ENCODE peak calls at places on chromosomes 2 and 18, in five cellular contexts. One of them, this sample, is unnamed.

GRCh38 chr2:238771193-238771592 is 76.7 kb upstream of the TWIST2 start:
- DNase-seq in uterus: no peak
- DNase-seq in dorsolateral prefrontal cortex: no peak
- DNase-seq in colonic mucosa: no peak
- DNase-seq in neuronal stem cell: no peak
- DNase-seq in this sample: no peak

GRCh38 chr18:39346916-39347315 is 1781.3 kb upstream of the CELF4 start:
- DNase-seq in uterus: no peak
- DNase-seq in dorsolateral prefrontal cortex: no peak
- DNase-seq in colonic mucosa: no peak
- DNase-seq in neuronal stem cell: no peak
- DNase-seq in this sample: no peak

GRCh38 chr2:37753758-37754157 is 82.3 kb upstream of the CDC42EP3 start:
- DNase-seq in uterus: no peak
- DNase-seq in dorsolateral prefrontal cortex: no peak
- DNase-seq in colonic mucosa: no peak
- DNase-seq in neuronal stem cell: no peak
- DNase-seq in this sample: no peak

GRCh38 chr2:164847966-164848365 is 6.3 kb upstream of the COBLL1 start:
- DNase-seq in uterus: no peak
- DNase-seq in dorsolateral prefrontal cortex: no peak
- DNase-seq in colonic mucosa: no peak
- DNase-seq in neuronal stem cell: no peak
- DNase-seq in this sample: no peak

GRCh38 chr2:218437969-218438368 is 19.0 kb downstream of the VIL1 start:
- DNase-seq in uterus: no peak
- DNase-seq in dorsolateral prefrontal cortex: no peak
- DNase-seq in colonic mucosa: no peak
- DNase-seq in neuronal stem cell: no peak
- DNase-seq in this sample: no peak

GRCh38 chr2:234631896-234632514 is 135.1 kb upstream of the ARL4C start:
- DNase-seq in uterus: no peak
- DNase-seq in dorsolateral prefrontal cortex: no peak
- DNase-seq in colonic mucosa: no peak
- DNase-seq in neuronal stem cell: no peak
- DNase-seq in this sample: no peak

GRCh38 chr2:165833156-165833555 is 39.1 kb upstream of the GALNT3 start:
- DNase-seq in uterus: no peak
- DNase-seq in dorsolateral prefrontal cortex: no peak
- DNase-seq in colonic mucosa: no peak
- DNase-seq in neuronal stem cell: no peak
- DNase-seq in this sample: no peak

GRCh38 chr2:234953116-234954031 is 1.6 kb downstream of the SH3BP4 start:
- DNase-seq in uterus: no peak
- DNase-seq in dorsolateral prefrontal cortex: peak
- DNase-seq in colonic mucosa: no peak
- DNase-seq in neuronal stem cell: no peak
- DNase-seq in this sample: no peak

GRCh38 chr2:54073796-54074195 is 41.6 kb upstream of the ACYP2 start:
- DNase-seq in uterus: no peak
- DNase-seq in dorsolateral prefrontal cortex: no peak
- DNase-seq in colonic mucosa: no peak
- DNase-seq in neuronal stem cell: no peak
- DNase-seq in this sample: no peak

GRCh38 chr18:61764381-61764780 is 128.4 kb downstream of the RNF152 start:
- DNase-seq in uterus: no peak
- DNase-seq in dorsolateral prefrontal cortex: no peak
- DNase-seq in colonic mucosa: no peak
- DNase-seq in neuronal stem cell: no peak
- DNase-seq in this sample: no peak

GRCh38 chr2:139067072-139067471 is 286.9 kb upstream of the NXPH2 start:
- DNase-seq in uterus: no peak
- DNase-seq in dorsolateral prefrontal cortex: no peak
- DNase-seq in colonic mucosa: no peak
- DNase-seq in neuronal stem cell: no peak
- DNase-seq in this sample: no peak

GRCh38 chr2:171081649-171082111 is 79.0 kb downstream of the TLK1 start:
- DNase-seq in uterus: no peak
- DNase-seq in dorsolateral prefrontal cortex: no peak
- DNase-seq in colonic mucosa: no peak
- DNase-seq in neuronal stem cell: no peak
- DNase-seq in this sample: no peak

GRCh38 chr2:121104721-121105141 is 180.3 kb downstream of the TFCP2L1 start:
- DNase-seq in uterus: no peak
- DNase-seq in dorsolateral prefrontal cortex: peak
- DNase-seq in colonic mucosa: no peak
- DNase-seq in neuronal stem cell: peak
- DNase-seq in this sample: no peak

GRCh38 chr18:6650063-6650462 is 79.5 kb upstream of the ARHGAP28 start:
- DNase-seq in uterus: no peak
- DNase-seq in dorsolateral prefrontal cortex: no peak
- DNase-seq in colonic mucosa: no peak
- DNase-seq in neuronal stem cell: no peak
- DNase-seq in this sample: no peak

GRCh38 chr2:28496781-28497180 is 921 bp downstream of the PLB1 start:
- DNase-seq in uterus: no peak
- DNase-seq in dorsolateral prefrontal cortex: no peak
- DNase-seq in colonic mucosa: no peak
- DNase-seq in neuronal stem cell: no peak
- DNase-seq in this sample: no peak

DNA sequence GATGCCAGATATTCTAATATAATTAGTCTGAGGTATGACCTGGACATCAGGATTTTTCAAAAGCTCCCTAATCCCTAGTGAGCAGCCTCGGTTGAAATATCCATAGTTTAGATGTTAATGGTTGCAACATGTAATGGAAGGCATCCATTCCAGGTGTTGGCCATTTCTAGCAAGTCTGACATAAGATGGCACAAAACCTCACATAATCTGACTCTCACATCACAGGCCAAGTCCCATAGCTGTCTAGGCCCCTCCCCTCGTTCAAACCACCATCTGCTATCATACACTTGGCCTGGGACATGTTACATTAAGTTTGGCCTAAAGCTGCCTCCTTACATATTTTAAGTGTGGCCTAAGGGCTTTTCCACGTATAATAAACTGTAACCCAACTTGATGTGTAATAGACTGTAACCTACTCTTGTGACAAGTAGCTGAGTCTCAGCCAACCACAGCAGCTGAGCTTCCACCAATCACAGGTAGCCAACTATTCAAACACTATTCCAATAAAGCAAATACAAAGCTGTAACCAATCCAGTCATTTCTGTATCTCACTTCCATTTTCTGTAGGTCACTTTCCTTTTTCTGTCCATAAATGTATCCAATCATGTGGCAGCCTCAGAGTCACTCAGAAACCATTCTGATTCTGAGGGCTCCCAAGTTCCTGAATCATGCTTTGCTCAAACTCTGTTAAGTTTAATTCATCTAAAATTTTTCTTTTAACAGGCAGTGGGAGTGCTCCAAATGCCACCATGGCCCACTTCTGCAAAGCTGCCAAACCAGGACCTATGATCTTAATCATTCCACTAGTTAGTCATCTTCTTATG is 59.4 kb downstream of the ADD2 start:
- DNase-seq in uterus: no peak
- DNase-seq in dorsolateral prefrontal cortex: no peak
- DNase-seq in colonic mucosa: no peak
- DNase-seq in neuronal stem cell: no peak
- DNase-seq in this sample: no peak
- H3K4me3 ChIP-seq in uterus: no peak
- H3K4me3 ChIP-seq in dorsolateral prefrontal cortex: no peak
- H3K4me3 ChIP-seq in colonic mucosa: no peak
- H3K4me3 ChIP-seq in neuronal stem cell: no peak
- H3K4me3 ChIP-seq in this sample: no peak

DNA sequence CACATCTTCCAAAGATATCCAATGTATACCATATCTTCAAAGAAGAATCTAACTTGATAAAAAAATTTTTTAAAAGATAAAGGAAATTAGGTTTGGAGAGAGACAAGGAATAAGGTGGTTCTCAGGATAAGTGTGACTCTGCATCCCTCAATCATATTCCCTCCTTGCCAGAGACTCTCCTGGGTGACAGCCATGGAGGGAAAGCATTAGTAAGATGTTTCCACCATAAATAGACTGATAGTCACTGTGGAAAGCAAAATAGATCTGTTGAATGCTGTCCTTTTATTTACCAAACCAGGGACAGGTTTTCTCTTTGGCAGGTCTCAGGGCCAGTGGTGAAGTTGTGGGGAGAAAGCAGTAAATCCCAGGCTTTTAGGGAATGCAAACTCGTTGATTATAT is 107.6 kb downstream of the PRPF40A start:
- DNase-seq in uterus: no peak
- DNase-seq in dorsolateral prefrontal cortex: no peak
- DNase-seq in colonic mucosa: no peak
- DNase-seq in neuronal stem cell: no peak
- DNase-seq in this sample: no peak
- H3K27ac ChIP-seq in uterus: no peak
- H3K27ac ChIP-seq in dorsolateral prefrontal cortex: peak
- H3K27ac ChIP-seq in colonic mucosa: no peak
- H3K27ac ChIP-seq in neuronal stem cell: no peak
- H3K27ac ChIP-seq in this sample: peak

DNA sequence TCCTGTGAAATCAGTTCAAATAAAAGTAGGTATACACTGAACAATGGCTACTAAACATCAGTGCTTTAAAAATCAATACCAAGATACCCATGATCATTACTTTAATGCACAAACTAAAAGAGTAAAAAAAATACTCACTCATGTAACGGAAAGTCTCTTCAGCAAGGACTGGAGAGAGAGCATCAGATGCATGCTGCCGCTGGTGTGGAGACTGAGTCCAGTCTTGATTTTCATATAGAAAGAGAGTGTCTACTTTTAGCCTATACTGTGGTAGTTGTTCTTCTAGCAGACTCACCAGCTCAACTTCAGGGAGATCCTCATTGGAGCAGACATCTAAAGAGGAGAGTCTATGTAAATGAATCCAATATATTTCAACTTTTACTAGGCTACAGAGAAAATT is 44.0 kb downstream of the TRAK2 start:
- DNase-seq in uterus: no peak
- DNase-seq in dorsolateral prefrontal cortex: no peak
- DNase-seq in colonic mucosa: no peak
- DNase-seq in neuronal stem cell: no peak
- DNase-seq in this sample: no peak
- H3K4me3 ChIP-seq in uterus: no peak
- H3K4me3 ChIP-seq in dorsolateral prefrontal cortex: no peak
- H3K4me3 ChIP-seq in colonic mucosa: no peak
- H3K4me3 ChIP-seq in neuronal stem cell: no peak
- H3K4me3 ChIP-seq in this sample: no peak

GRCh38 chr2:74391580-74392448 is 11.7 kb upstream of the DCTN1 start:
- DNase-seq in uterus: peak
- DNase-seq in dorsolateral prefrontal cortex: peak
- DNase-seq in colonic mucosa: peak
- DNase-seq in neuronal stem cell: peak
- DNase-seq in this sample: peak

GRCh38 chr2:74391209-74391579 is 11.1 kb upstream of the DCTN1 start:
- DNase-seq in uterus: no peak
- DNase-seq in dorsolateral prefrontal cortex: no peak
- DNase-seq in colonic mucosa: no peak
- DNase-seq in neuronal stem cell: no peak
- DNase-seq in this sample: no peak

GRCh38 chr2:74393525-74393924 is 13.4 kb upstream of the DCTN1 start:
- DNase-seq in uterus: no peak
- DNase-seq in dorsolateral prefrontal cortex: no peak
- DNase-seq in colonic mucosa: no peak
- DNase-seq in neuronal stem cell: no peak
- DNase-seq in this sample: no peak

GRCh38 chr2:74390601-74391000 is 10.5 kb upstream of the DCTN1 start:
- DNase-seq in uterus: no peak
- DNase-seq in dorsolateral prefrontal cortex: no peak
- DNase-seq in colonic mucosa: no peak
- DNase-seq in neuronal stem cell: no peak
- DNase-seq in this sample: no peak

DNA sequence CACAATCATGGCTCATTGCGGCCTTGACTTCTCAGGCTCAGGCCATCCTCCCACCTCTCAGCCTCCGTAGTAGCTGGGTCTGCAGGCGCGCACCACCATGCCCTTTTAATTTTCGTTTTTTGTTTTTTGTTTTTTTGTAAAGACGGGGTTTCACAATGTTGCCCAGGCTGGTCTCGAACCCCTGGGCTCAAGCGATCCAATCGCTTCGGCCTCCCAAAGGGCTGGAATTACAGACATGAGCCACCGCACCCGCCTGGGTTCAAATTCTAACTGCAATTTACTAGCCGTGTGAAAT is 12.3 kb upstream of the DCTN1 start:
- DNase-seq in uterus: no peak
- DNase-seq in dorsolateral prefrontal cortex: no peak
- DNase-seq in colonic mucosa: no peak
- DNase-seq in neuronal stem cell: no peak
- DNase-seq in this sample: no peak
- H3K27ac ChIP-seq in uterus: peak
- H3K27ac ChIP-seq in dorsolateral prefrontal cortex: peak
- H3K27ac ChIP-seq in colonic mucosa: no peak
- H3K27ac ChIP-seq in neuronal stem cell: no peak
- H3K27ac ChIP-seq in this sample: no peak

DNA sequence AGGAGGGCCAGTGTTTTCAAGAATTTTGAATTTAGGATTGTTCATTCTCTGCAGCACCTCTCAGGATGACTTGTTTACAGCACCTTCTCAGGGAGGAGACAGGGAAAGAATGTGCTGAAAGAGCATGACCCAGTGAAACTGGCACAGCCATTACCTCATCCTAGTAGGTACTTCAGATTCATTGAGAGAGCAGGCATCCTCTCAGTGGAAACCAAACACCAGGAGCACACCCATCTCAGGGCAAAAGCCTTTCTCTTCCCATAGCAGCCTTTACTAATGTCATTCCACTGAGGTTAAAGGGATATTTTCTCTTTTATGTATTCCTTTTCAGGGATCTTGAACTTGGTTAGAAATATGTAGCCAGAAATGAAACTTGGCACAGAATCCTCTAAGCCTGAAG is 2.6 kb downstream of the MAP2 start:
- DNase-seq in uterus: no peak
- DNase-seq in dorsolateral prefrontal cortex: no peak
- DNase-seq in colonic mucosa: no peak
- DNase-seq in neuronal stem cell: no peak
- DNase-seq in this sample: no peak
- H3K4me3 ChIP-seq in uterus: no peak
- H3K4me3 ChIP-seq in dorsolateral prefrontal cortex: peak
- H3K4me3 ChIP-seq in colonic mucosa: no peak
- H3K4me3 ChIP-seq in neuronal stem cell: no peak
- H3K4me3 ChIP-seq in this sample: no peak

GRCh38 chr18:34594243-34594642 is 115.9 kb upstream of the DTNA start:
- DNase-seq in uterus: no peak
- DNase-seq in dorsolateral prefrontal cortex: no peak
- DNase-seq in colonic mucosa: no peak
- DNase-seq in neuronal stem cell: no peak
- DNase-seq in this sample: no peak
- H3K27ac ChIP-seq in uterus: peak
- H3K27ac ChIP-seq in dorsolateral prefrontal cortex: peak
- H3K27ac ChIP-seq in colonic mucosa: no peak
- H3K27ac ChIP-seq in neuronal stem cell: no peak
- H3K27ac ChIP-seq in this sample: peak